ENCODE peak calls at places on chromosomes 13 and 19, in nine cellular contexts. U is spleen, P is gastrocnemius medialis, Q is uterus, W is breast epithelium, K is tibial nerve, D is A549, X is thyroid gland, B is sigmoid colon. J is an unnamed sample.

GRCh38 chr13:20191902-20192469 is 752 bp downstream of the GJB2 start:
- DNase-seq in U (no peak), P (no peak), Q (no peak), W (no peak), K (no peak), D (no peak), X (peak), B (no peak), J (no peak)

GRCh38 chr13:42211704-42212103 is 60.2 kb upstream of the AKAP11 start:
- DNase-seq in U (no peak), P (no peak), Q (no peak), W (no peak), K (no peak), D (no peak), X (no peak), B (no peak), J (no peak)

GRCh38 chr13:113397606-113398425 is 33.9 kb upstream of the GRTP1 start:
- DNase-seq in U (no peak), P (no peak), Q (no peak), W (no peak), K (no peak), D (no peak), X (no peak), B (peak), J (no peak)

GRCh38 chr13:111939285-111940278 is 127.4 kb upstream of the SOX1 start:
- DNase-seq in U (no peak), P (no peak), Q (no peak), W (no peak), K (no peak), D (no peak), X (no peak), B (no peak), J (no peak)

GRCh38 chr19:23996549-23996948 is 81.9 kb downstream of the ZNF726 start:
- DNase-seq in U (no peak), P (no peak), Q (no peak), W (no peak), K (no peak), D (peak), X (no peak), B (no peak), J (no peak)

GRCh38 chr13:20090349-20090748 is 70.5 kb downstream of the GJA3 start:
- DNase-seq in U (no peak), P (no peak), Q (no peak), W (no peak), K (no peak), D (no peak), X (no peak), B (no peak), J (no peak)

GRCh38 chr19:46731007-46731501 is 14.1 kb upstream of the PRKD2 start:
- DNase-seq in U (peak), P (no peak), Q (no peak), W (no peak), K (no peak), D (peak), X (no peak), B (no peak), J (no peak)

GRCh38 chr19:3545669-3546034 is 6.7 kb downstream of the TEKTIP1 start:
- DNase-seq in U (no peak), P (no peak), Q (no peak), W (no peak), K (no peak), D (no peak), X (no peak), B (no peak), J (no peak)

GRCh38 chr13:112053167-112053743 is 13.7 kb upstream of the SOX1 start:
- DNase-seq in U (no peak), P (no peak), Q (no peak), W (no peak), K (no peak), D (no peak), X (no peak), B (no peak), J (no peak)

GRCh38 chr19:45021971-45022370 is 16.9 kb upstream of the CLASRP start:
- DNase-seq in U (no peak), P (no peak), Q (no peak), W (no peak), K (no peak), D (no peak), X (no peak), B (no peak), J (no peak)

GRCh38 chr19:54395685-54396084 is 19.6 kb upstream of the TTYH1 start:
- DNase-seq in U (no peak), P (no peak), Q (no peak), W (no peak), K (no peak), D (no peak), X (no peak), B (no peak), J (no peak)

GRCh38 chr13:113920173-113920572 is 53.7 kb downstream of the C13orf46 start:
- DNase-seq in U (no peak), P (no peak), Q (no peak), W (no peak), K (no peak), D (no peak), X (peak), B (no peak), J (no peak)

GRCh38 chr13:91544723-91545122 is 146.3 kb downstream of the GPC5 start:
- DNase-seq in U (no peak), P (no peak), Q (no peak), W (no peak), K (no peak), D (no peak), X (no peak), B (no peak), J (no peak)

GRCh38 chr19:38538386-38538785 is 79.4 kb downstream of the MAP4K1 start:
- DNase-seq in U (no peak), P (no peak), Q (no peak), W (no peak), K (no peak), D (no peak), X (no peak), B (no peak), J (no peak)

GRCh38 chr19:46704379-46705076 is 12.4 kb downstream of the PRKD2 start:
- DNase-seq in U (peak), P (peak), Q (peak), W (peak), K (peak), D (peak), X (peak), B (peak), J (no peak)

GRCh38 chr13:60335531-60335930 is 61.5 kb upstream of the TDRD3 start:
- DNase-seq in U (no peak), P (no peak), Q (no peak), W (no peak), K (no peak), D (no peak), X (no peak), B (no peak), J (no peak)

GRCh38 chr13:73767747-73768315 is 366.4 kb downstream of the KLF12 start:
- DNase-seq in U (no peak), P (no peak), Q (no peak), W (no peak), K (no peak), D (no peak), X (no peak), B (no peak), J (no peak)

GRCh38 chr19:18419699-18420460 is 682 bp downstream of the SSBP4 start:
- DNase-seq in U (peak), P (no peak), Q (no peak), W (no peak), K (no peak), D (no peak), X (peak), B (no peak), J (no peak)

GRCh38 chr13:42039946-42040729 is 8.3 kb upstream of the DGKH start:
- DNase-seq in U (peak), P (peak), Q (peak), W (peak), K (peak), D (peak), X (peak), B (peak), J (peak)

GRCh38 chr13:78060966-78061365 is 142.3 kb upstream of the EDNRB start:
- DNase-seq in U (no peak), P (no peak), Q (no peak), W (no peak), K (no peak), D (no peak), X (no peak), B (no peak), J (no peak)

GRCh38 chr19:29260477-29261317 is 47.7 kb upstream of the UQCRFS1 start:
- DNase-seq in U (no peak), P (peak), Q (no peak), W (no peak), K (no peak), D (no peak), X (no peak), B (no peak), J (no peak)

GRCh38 chr13:57636811-57637210 is 5.3 kb downstream of the PCDH17 start:
- DNase-seq in U (no peak), P (no peak), Q (no peak), W (no peak), K (no peak), D (no peak), X (no peak), B (no peak), J (no peak)

GRCh38 chr13:112067121-112067741 is at the start of gene SOX1:
- DNase-seq in U (peak), P (no peak), Q (no peak), W (no peak), K (no peak), D (no peak), X (no peak), B (no peak), J (no peak)

GRCh38 chr13:97385854-97386253 is 48.1 kb upstream of the RAP2A start:
- DNase-seq in U (no peak), P (no peak), Q (no peak), W (no peak), K (no peak), D (no peak), X (no peak), B (no peak), J (no peak)

GRCh38 chr13:97385146-97385545 is 48.8 kb upstream of the RAP2A start:
- DNase-seq in U (no peak), P (no peak), Q (no peak), W (no peak), K (no peak), D (no peak), X (peak), B (no peak), J (no peak)

GRCh38 chr13:97388385-97388784 is 45.6 kb upstream of the RAP2A start:
- DNase-seq in U (no peak), P (no peak), Q (no peak), W (no peak), K (no peak), D (no peak), X (no peak), B (no peak), J (no peak)

GRCh38 chr13:97386832-97387486 is 47.0 kb upstream of the RAP2A start:
- DNase-seq in U (no peak), P (no peak), Q (no peak), W (no peak), K (no peak), D (no peak), X (no peak), B (peak), J (no peak)

GRCh38 chr13:97387487-97388353 is 46.2 kb upstream of the RAP2A start:
- DNase-seq in U (no peak), P (no peak), Q (no peak), W (no peak), K (no peak), D (no peak), X (no peak), B (no peak), J (no peak)
- H3K4me3 ChIP-seq in U (no peak), P (no peak), Q (no peak), W (no peak), K (no peak), D (no peak), X (no peak), B (no peak), J (no peak)

DNA sequence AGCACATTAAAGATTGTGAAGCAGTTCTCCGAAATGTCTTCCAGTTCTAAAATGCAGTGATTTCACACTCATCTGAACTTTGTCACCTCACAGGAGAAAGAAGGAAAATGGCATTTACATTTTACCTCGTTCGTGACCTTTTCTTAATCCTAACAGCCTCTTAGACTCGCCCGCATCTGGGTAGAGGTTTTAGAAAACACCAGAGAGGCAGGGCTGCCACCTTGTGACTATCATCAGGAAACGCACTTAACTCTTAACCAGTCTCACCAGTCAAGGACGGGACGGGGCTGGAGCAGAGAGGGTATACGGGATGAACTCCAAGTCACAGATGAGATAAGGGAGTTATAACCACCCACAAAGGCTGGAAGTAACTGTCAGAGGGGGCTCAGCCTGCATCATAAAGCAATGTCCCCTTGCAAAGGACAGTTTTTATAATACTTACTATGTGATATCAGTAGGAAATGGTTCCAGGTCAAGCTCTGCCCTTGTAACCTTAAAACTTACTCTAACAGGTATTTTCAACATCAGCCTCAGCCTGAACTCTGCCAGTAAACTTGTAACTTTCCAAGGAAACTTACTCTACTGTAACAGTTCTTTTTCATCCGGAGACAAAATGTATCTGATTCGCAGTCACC is 8.6 kb upstream of the CEACAM6 start:
- DNase-seq in U (no peak), P (no peak), Q (no peak), W (no peak), K (no peak), D (peak), X (peak), B (no peak), J (no peak)
- TF ChIP-seq CTCF in U (no peak), P (no peak), Q (no peak), W (no peak), K (no peak), D (peak), X (peak), B (no peak), J (peak)

DNA sequence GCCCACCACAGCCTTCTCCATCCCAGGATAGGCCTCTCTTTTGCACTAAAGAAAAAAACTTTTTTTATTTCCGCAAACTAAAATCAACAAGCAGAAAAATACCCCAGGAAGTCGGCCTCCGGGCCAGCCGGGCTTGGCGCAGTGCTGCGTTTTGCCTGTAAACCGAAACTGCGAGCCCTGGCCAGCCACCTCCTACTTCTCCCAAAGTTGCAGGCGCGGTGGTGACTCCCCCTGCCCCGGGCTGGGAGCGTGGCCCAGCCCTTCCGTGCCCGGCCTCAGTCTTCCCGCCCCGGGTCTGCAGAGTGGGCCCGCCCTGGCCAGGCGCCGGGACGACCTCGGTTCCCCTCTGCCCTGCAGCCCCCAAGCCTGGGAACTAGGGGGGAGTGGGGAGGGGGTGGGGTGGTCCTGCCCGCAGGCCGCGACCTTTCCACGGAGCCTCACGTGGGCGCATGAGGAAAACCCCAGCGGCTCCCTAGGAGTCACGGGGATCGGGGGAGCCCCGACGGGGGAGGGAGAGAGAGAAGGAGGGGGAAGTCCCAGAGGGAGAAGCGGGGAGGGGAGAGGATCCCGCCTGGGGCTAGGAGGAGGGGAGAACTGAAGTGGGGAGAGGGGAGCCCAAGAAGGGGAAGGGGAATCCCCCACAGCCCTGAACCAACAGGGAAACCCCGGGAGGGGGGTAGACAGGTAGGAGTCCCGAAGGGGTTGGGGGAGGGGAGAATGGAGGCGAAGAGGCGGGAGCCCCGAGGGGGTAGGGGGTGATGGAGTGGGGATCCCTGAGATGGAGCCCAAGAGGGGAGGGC is 3.0 kb downstream of the GADD45B start:
- DNase-seq in U (peak), P (peak), Q (peak), W (peak), K (peak), D (no peak), X (peak), B (peak), J (no peak)
- TF ChIP-seq POLR2A in U (no peak), P (no peak), Q (no peak), W (no peak), K (no peak), D (no peak), X (peak), B (no peak), J (peak)

GRCh38 chr19:48513289-48514122 is 1.9 kb upstream of the LMTK3 start:
- DNase-seq in U (peak), P (peak), Q (peak), W (no peak), K (peak), D (peak), X (peak), B (peak), J (no peak)
- H3K4me3 ChIP-seq in U (peak), P (peak), Q (peak), W (peak), K (peak), D (peak), X (peak), B (peak), J (peak)

GRCh38 chr13:24279706-24280105 is 29.7 kb upstream of the C1QTNF9 start:
- DNase-seq in U (no peak), P (no peak), Q (no peak), W (no peak), K (no peak), D (no peak), X (no peak), B (no peak), J (no peak)

GRCh38 chr13:24275041-24275440 is 34.3 kb upstream of the C1QTNF9 start:
- DNase-seq in U (no peak), P (no peak), Q (no peak), W (no peak), K (no peak), D (no peak), X (no peak), B (no peak), J (no peak)

GRCh38 chr13:24276310-24276709 is 33.1 kb upstream of the C1QTNF9 start:
- DNase-seq in U (no peak), P (no peak), Q (no peak), W (no peak), K (no peak), D (no peak), X (no peak), B (no peak), J (no peak)

GRCh38 chr13:24279267-24279666 is 30.1 kb upstream of the C1QTNF9 start:
- DNase-seq in U (no peak), P (no peak), Q (no peak), W (no peak), K (no peak), D (no peak), X (no peak), B (no peak), J (no peak)

GRCh38 chr13:24277721-24278120 is 31.7 kb upstream of the C1QTNF9 start:
- DNase-seq in U (no peak), P (no peak), Q (no peak), W (no peak), K (no peak), D (no peak), X (no peak), B (no peak), J (no peak)
- TF ChIP-seq CTCF in U (no peak), P (no peak), Q (no peak), W (no peak), K (no peak), D (no peak), X (no peak), B (no peak), J (no peak)

J was measured in esophagus squamous epithelium.